ENCODE peak calls at places on chromosomes 3 and 15, in six cellular contexts. U is EL; N is NCI-H510A; T is HEK293T; L is astrocyte of the hippocampus; P is stimulated activated CD8-positive, alpha-beta memory T cell treated with anti-CD3 and anti-CD28 coated beads, Interleukin-15, amount 100 ng/mL, for 48 hours. K is an unnamed sample.

GRCh38 chr3:23496165-23496564 is 293.0 kb downstream of the UBE2E2 start:
- DNase-seq in T (no peak), N (no peak), U (no peak), L (no peak), P (no peak), K (no peak)

GRCh38 chr3:164732166-164732565 is 346.1 kb downstream of the SI start:
- DNase-seq in U (no peak), T (no peak), N (no peak), L (peak), P (no peak), K (no peak)

GRCh38 chr3:77256584-77257488 is 216.9 kb downstream of the ROBO2 start:
- DNase-seq in N (peak), U (no peak), P (no peak), T (peak), L (no peak), K (peak)

GRCh38 chr15:89907289-89907688 is 5.5 kb downstream of the ARPIN start:
- DNase-seq in N (no peak), U (no peak), P (no peak), L (no peak), T (no peak), K (no peak)

GRCh38 chr3:183178833-183179549 is 16.5 kb upstream of the LAMP3 start:
- DNase-seq in P (peak), N (no peak), L (peak), U (peak), T (peak), K (no peak)

GRCh38 chr15:101451886-101452285 is 37.6 kb downstream of the PCSK6 start:
- DNase-seq in U (no peak), P (no peak), L (no peak), T (no peak), N (no peak), K (no peak)

GRCh38 chr3:104359546-104359945 is 1007.2 kb upstream of the ALCAM start:
- DNase-seq in U (peak), L (peak), T (no peak), P (no peak), N (no peak), K (no peak)

GRCh38 chr3:129116482-129116946 is 5.1 kb downstream of the RAB43 start:
- DNase-seq in N (no peak), T (no peak), U (no peak), P (no peak), L (no peak), K (no peak)

GRCh38 chr3:123980539-123980938 is 11.4 kb downstream of the ROPN1 start:
- DNase-seq in U (no peak), L (no peak), P (no peak), T (no peak), N (no peak), K (no peak)